ENCODE peak calls at places on chromosomes 5 and 9, in four cellular contexts. A is H1, Z is GM12878, M is HepG2. J is an unnamed sample.

GRCh38 chr9:17472126-17472525 is 106.7 kb upstream of the SH3GL2 start:
- DNase-seq in A (no peak), Z (no peak), M (no peak), J (no peak)

GRCh38 chr5:17405976-17406876 is 91.8 kb upstream of the TAF11L2 start:
- DNase-seq in A (no peak), Z (no peak), M (no peak), J (no peak)

GRCh38 chr5:123351315-123351714 is 71.9 kb downstream of the CEP120 start:
- DNase-seq in A (no peak), Z (no peak), M (no peak), J (no peak)

GRCh38 chr9:116156621-116157314 is 3.2 kb downstream of the PAPPA start:
- DNase-seq in A (no peak), Z (no peak), M (no peak), J (no peak)

GRCh38 chr5:163953883-163954282 is 448.5 kb downstream of the MAT2B start:
- DNase-seq in A (no peak), Z (no peak), M (no peak), J (no peak)

GRCh38 chr5:123746683-123747360 is 234.8 kb downstream of the CSNK1G3 start:
- DNase-seq in A (no peak), Z (no peak), M (no peak), J (no peak)

GRCh38 chr9:107439991-107440456 is 49.5 kb downstream of the KLF4 start:
- DNase-seq in A (no peak), Z (no peak), M (no peak), J (no peak)

GRCh38 chr5:55993628-55994501 is 898 bp downstream of the IL6ST start:
- DNase-seq in A (no peak), Z (no peak), M (no peak), J (no peak)

GRCh38 chr5:174323878-174324281 is 278.4 kb downstream of the NSG2 start:
- DNase-seq in A (no peak), Z (no peak), M (peak), J (peak)

GRCh38 chr5:87076931-87077330 is 190.8 kb upstream of the RASA1 start:
- DNase-seq in A (no peak), Z (no peak), M (no peak), J (no peak)

GRCh38 chr5:110807174-110807573 is 68.4 kb downstream of the SLC25A46 start:
- DNase-seq in A (no peak), Z (no peak), M (no peak), J (no peak)

GRCh38 chr5:65779643-65780042 is 57.6 kb downstream of the NLN start:
- DNase-seq in A (no peak), Z (no peak), M (no peak), J (no peak)
- TF ChIP-seq GABPA in A (no peak), Z (no peak), M (no peak), J (no peak)

DNA sequence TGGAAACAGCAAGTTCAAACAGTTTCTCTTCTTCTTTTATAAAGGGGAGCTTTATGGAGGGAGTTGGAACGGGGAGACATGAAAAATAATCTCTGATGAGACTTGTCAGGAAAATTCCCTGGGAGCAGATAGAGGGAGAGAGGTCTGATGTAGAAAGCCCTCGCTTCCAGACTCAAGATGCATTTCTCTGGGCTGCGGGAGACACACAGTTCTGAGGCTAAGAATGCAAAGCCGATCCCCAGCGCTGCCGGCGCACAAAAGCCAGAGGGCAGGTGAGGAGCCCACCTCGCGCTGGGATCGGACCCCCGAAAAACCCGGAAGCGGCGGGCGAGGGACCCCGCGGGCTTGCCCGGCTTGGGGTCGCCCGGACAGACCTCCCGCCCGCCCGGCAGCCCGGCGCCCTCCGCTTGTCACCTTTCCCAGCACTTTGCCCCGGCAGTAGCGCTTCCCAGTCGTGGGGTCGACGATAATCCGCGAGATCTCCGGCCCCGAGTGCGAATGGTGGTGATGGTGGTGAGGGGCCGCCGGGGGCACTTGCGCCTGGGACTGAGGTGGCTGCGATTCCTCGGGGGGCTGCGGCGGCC is 518 bp downstream of the PLK2 start:
- DNase-seq in A (no peak), Z (no peak), M (peak), J (no peak)
- TF ChIP-seq KDM1A in A (no peak), Z (no peak), M (no peak), J (no peak)

DNA sequence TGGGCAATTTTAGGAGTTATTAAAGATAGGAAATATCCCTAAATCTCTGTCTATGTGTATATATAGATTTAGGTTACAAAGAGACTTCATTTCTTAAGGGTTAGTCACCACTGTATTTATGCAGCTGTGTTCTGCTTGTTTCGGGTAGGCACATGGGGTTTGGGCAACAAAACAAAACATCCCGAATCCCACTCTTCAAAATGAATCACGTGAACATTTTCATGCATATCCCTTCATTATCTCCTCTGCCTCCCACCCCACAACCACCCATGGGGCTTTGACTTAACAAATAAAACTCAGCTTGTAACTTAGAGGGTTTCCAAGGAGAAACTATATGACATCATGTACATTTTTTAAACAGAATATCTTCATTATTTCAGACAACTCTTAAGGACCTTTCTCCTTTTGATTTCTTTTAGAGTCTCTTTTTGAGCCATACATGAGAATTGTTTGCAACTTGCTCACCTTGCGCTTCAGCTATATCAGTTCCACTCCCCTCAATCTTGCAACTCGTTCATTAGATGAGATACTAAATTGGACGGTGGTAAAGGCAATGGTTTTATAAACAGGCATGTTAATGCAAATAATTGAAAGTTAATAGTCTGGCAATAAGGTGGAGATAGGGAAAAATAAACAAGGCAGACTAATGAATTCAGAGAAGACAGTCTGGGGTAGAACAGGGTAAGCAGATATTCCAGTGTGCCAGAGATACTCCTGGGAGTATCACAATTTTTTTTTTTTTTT is 136.7 kb downstream of the CD180 start:
- DNase-seq in A (no peak), Z (no peak), M (no peak), J (no peak)
- TF ChIP-seq CBX5 in A (no peak), Z (no peak), M (no peak), J (no peak)

DNA sequence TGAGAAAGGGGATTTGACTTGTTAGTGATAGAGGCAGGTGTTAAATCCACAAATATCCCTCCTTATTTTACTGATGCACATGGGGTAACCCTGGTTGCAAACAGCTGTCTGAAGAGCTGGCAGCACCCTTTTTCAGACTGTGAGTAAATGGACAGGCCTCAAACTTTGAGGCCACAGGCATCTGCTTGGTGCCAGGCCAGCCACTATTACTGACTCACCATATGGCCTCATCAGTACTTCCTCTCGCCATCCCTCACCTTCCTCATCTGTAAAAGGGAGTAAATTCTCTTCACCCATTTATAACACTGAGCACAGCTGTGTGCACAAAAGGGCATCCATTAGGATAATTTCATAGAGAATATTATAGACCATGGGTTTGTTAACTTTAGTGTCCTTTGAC is 11.9 kb upstream of the TNIP1 start:
- DNase-seq in A (no peak), Z (no peak), M (no peak), J (no peak)
- TF ChIP-seq GABPA in A (no peak), Z (no peak), M (no peak), J (no peak)

GRCh38 chr9:127968717-127969383 is 11.9 kb downstream of the EEIG1 start:
- DNase-seq in A (no peak), Z (no peak), M (no peak), J (no peak)

GRCh38 chr9:127967151-127967809 is 13.5 kb downstream of the EEIG1 start:
- DNase-seq in A (no peak), Z (no peak), M (no peak), J (no peak)

GRCh38 chr9:127968046-127968445 is 12.7 kb downstream of the EEIG1 start:
- DNase-seq in A (no peak), Z (no peak), M (no peak), J (no peak)

GRCh38 chr9:127965953-127966352 is 14.8 kb downstream of the EEIG1 start:
- DNase-seq in A (no peak), Z (no peak), M (no peak), J (no peak)

GRCh38 chr9:127966416-127967150 is 14.2 kb downstream of the EEIG1 start:
- DNase-seq in A (no peak), Z (no peak), M (no peak), J (no peak)
- TF ChIP-seq KDM1A in A (no peak), Z (no peak), M (no peak), J (no peak)